ENCODE peak calls at places on chromosomes 6 and 20, in eight cellular contexts. S, D, Q, G, L, W, R and J are unnamed samples.
A peak's percentile ranks its signal among the peaks of the same experiment; 100 is the strongest.

GRCh38 chr20:3783068-3783489 is 1.8 kb upstream of the SPEF1 start:
- DNase-seq in S (no peak), D (no peak), Q (no peak), G (no peak), L (no peak), W (no peak), R (no peak), J (no peak)

GRCh38 chr6:37407948-37408347 is 25.1 kb upstream of the CMTR1 start:
- DNase-seq in S (no peak), D (no peak), Q (no peak), G (no peak), L (no peak), W (no peak), R (no peak), J (no peak)

GRCh38 chr6:126804255-126805064 is 314.0 kb upstream of the RSPO3 start:
- DNase-seq in S (no peak), D (no peak), Q (no peak), G (no peak), L (no peak), W (no peak), R (peak; percentile 59), J (no peak)

GRCh38 chr6:109580519-109580918 is 97.5 kb upstream of the ZBTB24 start:
- DNase-seq in S (no peak), D (no peak), Q (no peak), G (no peak), L (no peak), W (peak; percentile 44), R (peak; percentile 2), J (no peak)

GRCh38 chr6:10078581-10078980 is 336.3 kb downstream of the TFAP2A start:
- DNase-seq in S (no peak), D (no peak), Q (no peak), G (no peak), L (no peak), W (no peak), R (no peak), J (no peak)

GRCh38 chr20:36352843-36353553 is 46.9 kb downstream of the DLGAP4 start:
- DNase-seq in S (no peak), D (no peak), Q (no peak), G (no peak), L (no peak), W (peak; percentile 52), R (peak; percentile 24), J (no peak)

GRCh38 chr20:41475507-41475906 is 108.9 kb upstream of the EMILIN3 start:
- DNase-seq in S (no peak), D (no peak), Q (no peak), G (no peak), L (no peak), W (no peak), R (no peak), J (no peak)

GRCh38 chr6:47133230-47134000 is 91.3 kb upstream of the ADGRF1 start:
- DNase-seq in S (no peak), D (no peak), Q (no peak), G (no peak), L (no peak), W (no peak), R (no peak), J (no peak)

GRCh38 chr6:104633125-104633524 is 226.6 kb downstream of the HACE1 start:
- DNase-seq in S (no peak), D (no peak), Q (no peak), G (no peak), L (no peak), W (no peak), R (no peak), J (no peak)

GRCh38 chr6:166768761-166769160 is 141.7 kb upstream of the RPS6KA2 start:
- DNase-seq in S (no peak), D (no peak), Q (no peak), G (no peak), L (no peak), W (no peak), R (no peak), J (no peak)

GRCh38 chr20:36604952-36605308 is 649 bp upstream of the RAB5IF start:
- DNase-seq in S (no peak), D (no peak), Q (no peak), G (peak; percentile 62), L (no peak), W (no peak), R (peak; percentile 13), J (peak; percentile 9)

GRCh38 chr6:56370591-56371198 is 123.3 kb upstream of the COL21A1 start:
- DNase-seq in S (no peak), D (no peak), Q (no peak), G (no peak), L (peak; percentile 49), W (no peak), R (no peak), J (no peak)

GRCh38 chr6:62923728-62924127 is 287.5 kb upstream of the FKBP1C start:
- DNase-seq in S (no peak), D (no peak), Q (no peak), G (no peak), L (no peak), W (no peak), R (no peak), J (no peak)

GRCh38 chr20:48704761-48705160 is 123.0 kb downstream of the PREX1 start:
- DNase-seq in S (no peak), D (no peak), Q (no peak), G (peak; percentile 18), L (no peak), W (no peak), R (no peak), J (peak; percentile 45)
- TF ChIP-seq CTCF in S (no peak), D (no peak), Q (no peak), G (no peak), L (no peak), W (no peak), R (no peak), J (no peak)

GRCh38 chr6:113047932-113048331 is 700.8 kb downstream of the RFPL4B start:
- DNase-seq in S (no peak), D (no peak), Q (no peak), G (no peak), L (no peak), W (no peak), R (no peak), J (no peak)

GRCh38 chr6:113050010-113050893 is 703.1 kb downstream of the RFPL4B start:
- DNase-seq in S (no peak), D (no peak), Q (no peak), G (no peak), L (no peak), W (no peak), R (peak; percentile 8), J (no peak)

GRCh38 chr6:113048741-113049140 is 701.6 kb downstream of the RFPL4B start:
- DNase-seq in S (no peak), D (no peak), Q (no peak), G (no peak), L (no peak), W (no peak), R (no peak), J (no peak)

GRCh38 chr6:113050979-113051378 is 703.8 kb downstream of the RFPL4B start:
- DNase-seq in S (no peak), D (no peak), Q (no peak), G (no peak), L (no peak), W (peak; percentile 55), R (peak; percentile 79), J (no peak)

DNA sequence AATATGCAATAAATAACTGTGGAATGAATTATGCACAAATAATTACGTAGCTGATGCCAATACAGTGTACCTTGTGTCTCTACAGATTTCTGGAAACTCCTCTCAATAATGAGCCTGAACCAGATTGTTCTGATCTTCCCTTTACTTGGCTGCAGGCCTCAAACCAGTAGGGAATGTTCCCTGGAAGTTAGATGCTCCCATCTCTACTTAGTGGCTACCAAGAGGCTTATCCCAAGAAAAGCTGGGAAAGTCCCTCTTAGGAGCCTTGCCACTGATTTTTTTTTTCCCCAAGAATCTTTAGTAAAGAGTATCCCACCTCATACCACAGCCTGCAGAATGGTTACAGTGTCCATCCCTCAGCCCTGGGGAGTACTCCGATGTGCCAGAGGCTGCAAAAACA is 702.1 kb downstream of the RFPL4B start:
- DNase-seq in S (no peak), D (no peak), Q (no peak), G (no peak), L (no peak), W (no peak), R (no peak), J (no peak)
- H3K27ac ChIP-seq in S (no peak overlapping the region), D (no peak overlapping the region), Q (no peak overlapping the region), G (no peak overlapping the region), L (no peak overlapping the region), W (no peak overlapping the region), R (no peak overlapping the region), J (no peak overlapping the region)

GRCh38 chr20:10653593-10654288 is 20.1 kb downstream of the JAG1 start:
- DNase-seq in S (no peak), D (no peak), Q (no peak), G (peak; percentile 44), L (no peak), W (no peak), R (no peak), J (no peak)

GRCh38 chr20:10652660-10653191 is 21.1 kb downstream of the JAG1 start:
- DNase-seq in S (no peak), D (no peak), Q (no peak), G (no peak), L (no peak), W (no peak), R (no peak), J (no peak)

GRCh38 chr20:10651227-10651990 is 22.4 kb downstream of the JAG1 start:
- DNase-seq in S (no peak), D (no peak), Q (no peak), G (no peak), L (no peak), W (no peak), R (no peak), J (no peak)

GRCh38 chr20:10649817-10650200 is 24.0 kb downstream of the JAG1 start:
- DNase-seq in S (no peak), D (no peak), Q (no peak), G (no peak), L (no peak), W (no peak), R (no peak), J (no peak)

GRCh38 chr20:10652185-10652584 is 21.6 kb downstream of the JAG1 start:
- DNase-seq in S (no peak), D (no peak), Q (no peak), G (no peak), L (no peak), W (no peak), R (no peak), J (no peak)
- TF ChIP-seq CTCF in S (no peak), D (no peak), Q (no peak), G (no peak), L (no peak), W (no peak), R (no peak), J (no peak)

GRCh38 chr20:63177134-63177784 is 38.7 kb downstream of the YTHDF1 start:
- DNase-seq in S (no peak), D (no peak), Q (no peak), G (no peak), L (no peak), W (no peak), R (peak; percentile 86), J (peak; percentile 61)

GRCh38 chr20:63177785-63178444 is 38.0 kb downstream of the YTHDF1 start:
- DNase-seq in S (no peak), D (no peak), Q (no peak), G (no peak), L (no peak), W (no peak), R (peak; percentile 56), J (no peak)

GRCh38 chr20:63179876-63180275 is 36.1 kb downstream of the YTHDF1 start:
- DNase-seq in S (no peak), D (no peak), Q (no peak), G (no peak), L (no peak), W (no peak), R (no peak), J (no peak)

GRCh38 chr20:63178889-63179751 is 36.8 kb downstream of the YTHDF1 start:
- DNase-seq in S (no peak), D (peak; percentile 61), Q (no peak), G (no peak), L (no peak), W (peak; percentile 62), R (peak; percentile 71), J (peak; percentile 79)

GRCh38 chr20:63178445-63178818 is 37.5 kb downstream of the YTHDF1 start:
- DNase-seq in S (no peak), D (no peak), Q (no peak), G (no peak), L (no peak), W (peak; percentile 80), R (peak; percentile 93), J (no peak)
- H3K27ac ChIP-seq in S (no peak overlapping the region), D (no peak overlapping the region), Q (no peak overlapping the region), G (no peak overlapping the region), L (no peak overlapping the region), W (no peak overlapping the region), R (no peak overlapping the region), J (peak overlapping the region; percentile 91)